ENCODE peak calls at places on chromosomes 5 and 9, in ten cellular contexts. M is vagina, W is endothelial cell of umbilical vein, J is K562, K is stomach, S is HCT116, Q is GM12878, V is transverse colon, D is sigmoid colon, N is upper lobe of left lung. G is an unnamed sample.

GRCh38 chr9:15104826-15105420 is 194.7 kb upstream of the FREM1 start:
- DNase-seq in S (peak; percentile 16), K (no peak), Q (no peak), N (no peak), J (peak; percentile 8), V (no peak), W (peak; percentile 51), D (no peak), M (no peak), G (peak; percentile 8)

GRCh38 chr5:9183306-9183705 is 362.6 kb downstream of the SEMA5A start:
- DNase-seq in W (no peak), S (no peak), Q (no peak), D (no peak), V (no peak), J (no peak), N (no peak), M (no peak), K (no peak), G (no peak)

GRCh38 chr5:111234125-111234524 is 9.9 kb downstream of the CAMK4 start:
- DNase-seq in V (no peak), D (no peak), N (no peak), K (no peak), J (no peak), S (no peak), W (no peak), M (no peak), Q (no peak), G (no peak)

GRCh38 chr9:35726876-35727438 is 5.0 kb downstream of the TLN1 start:
- DNase-seq in Q (no peak), W (peak; percentile 72), J (no peak), D (peak; percentile 91), N (peak; percentile 60), V (peak; percentile 49), S (no peak), K (no peak), M (no peak), G (no peak)

GRCh38 chr5:9069650-9070049 is 476.2 kb downstream of the SEMA5A start:
- DNase-seq in S (no peak), D (no peak), M (peak; percentile 60), N (no peak), K (no peak), W (no peak), V (no peak), J (no peak), Q (no peak), G (no peak)

GRCh38 chr5:124979174-124979573 is 232.7 kb upstream of the ZNF608 start:
- DNase-seq in W (no peak), N (peak; percentile 50), M (no peak), V (no peak), K (no peak), D (no peak), J (no peak), S (no peak), Q (no peak), G (no peak)

GRCh38 chr5:82276800-82277612 is 1.1 kb downstream of the RPS23 start:
- DNase-seq in Q (no peak), D (no peak), J (no peak), M (no peak), K (no peak), N (no peak), S (no peak), V (no peak), W (no peak), G (no peak)

GRCh38 chr9:130634801-130635200 is 29.6 kb upstream of the PRDM12 start:
- DNase-seq in J (no peak), S (no peak), M (no peak), D (no peak), K (no peak), V (no peak), W (no peak), N (no peak), Q (no peak), G (no peak)

GRCh38 chr9:134355158-134355557 is 28.9 kb downstream of the RXRA start:
- DNase-seq in D (no peak), N (no peak), J (no peak), K (no peak), S (no peak), W (no peak), V (no peak), Q (no peak), M (no peak), G (no peak)

GRCh38 chr9:134353539-134353938 is 27.3 kb downstream of the RXRA start:
- DNase-seq in Q (no peak), N (no peak), K (no peak), J (no peak), S (no peak), M (no peak), V (no peak), D (no peak), W (no peak), G (no peak)

GRCh38 chr9:134357631-134358025 is 31.4 kb downstream of the RXRA start:
- DNase-seq in W (no peak), K (no peak), S (no peak), V (no peak), J (no peak), N (no peak), Q (no peak), M (no peak), D (no peak), G (no peak)

GRCh38 chr9:134356496-134357470 is 30.5 kb downstream of the RXRA start:
- DNase-seq in M (no peak), N (peak; percentile 87), S (no peak), Q (no peak), W (no peak), K (peak; percentile 79), V (peak; percentile 55), J (peak; percentile 86), D (no peak), G (no peak)

DNA sequence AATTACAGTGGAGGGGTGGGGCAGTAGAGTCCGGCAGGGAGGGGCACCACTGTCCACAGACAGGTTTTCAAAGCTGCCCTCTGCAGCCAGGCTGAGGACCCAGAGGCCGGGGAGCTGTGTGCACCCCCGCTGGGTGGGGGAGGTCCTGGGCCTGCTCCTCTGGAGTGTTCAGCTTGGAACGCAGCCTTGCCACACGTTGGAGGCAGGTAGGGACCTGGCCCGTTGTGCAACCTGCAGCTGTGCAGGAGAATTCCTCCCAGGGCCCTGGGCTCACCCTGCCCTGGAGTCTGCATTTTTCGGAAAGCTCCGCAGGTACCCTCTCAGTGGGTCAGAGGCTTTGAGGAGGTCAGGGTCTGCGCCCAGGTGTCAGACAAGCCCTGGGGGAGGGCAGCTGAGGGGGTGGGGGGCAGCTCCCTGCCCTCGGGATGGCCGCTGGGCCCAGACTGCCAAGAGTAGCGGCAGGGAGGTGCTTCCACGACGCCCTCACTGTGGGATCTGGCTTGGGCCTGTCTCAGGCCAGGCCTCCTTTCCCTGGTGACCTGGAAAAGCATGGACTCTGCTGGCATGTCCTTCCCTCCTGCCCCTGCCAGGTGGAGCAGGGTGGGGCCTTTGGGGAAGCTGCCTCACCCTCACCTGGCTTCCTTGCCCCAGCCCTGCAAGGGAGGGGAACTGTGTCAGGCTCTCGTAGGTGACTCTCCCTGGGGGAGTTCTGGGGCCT is 29.5 kb downstream of the RXRA start:
- DNase-seq in J (no peak), S (no peak), Q (no peak), M (no peak), W (no peak), V (peak; percentile 79), D (no peak), K (peak; percentile 66), N (peak; percentile 91), G (no peak)
- TF ChIP-seq POLR2AphosphoS5 in J (no peak), S (no peak), Q (no peak), M (no peak), W (no peak), V (no peak), D (no peak), K (peak; percentile 22), N (no peak), G (no peak)

GRCh38 chr9:91199739-91200497 is 161.8 kb downstream of the AUH start:
- DNase-seq in D (no peak), N (peak; percentile 77), M (peak; percentile 82), V (no peak), W (no peak), S (no peak), J (no peak), K (no peak), Q (no peak), G (no peak)

GRCh38 chr9:91195372-91196012 is 166.2 kb downstream of the AUH start:
- DNase-seq in S (no peak), K (no peak), D (no peak), N (no peak), J (no peak), Q (no peak), M (no peak), W (no peak), V (no peak), G (no peak)

GRCh38 chr9:91196103-91196761 is 165.5 kb downstream of the AUH start:
- DNase-seq in M (no peak), S (no peak), V (no peak), N (no peak), D (no peak), W (no peak), K (no peak), J (no peak), Q (no peak), G (no peak)

GRCh38 chr9:91198405-91198804 is 163.3 kb downstream of the AUH start:
- DNase-seq in V (no peak), S (no peak), Q (no peak), W (no peak), J (no peak), K (no peak), N (no peak), D (no peak), M (no peak), G (no peak)

DNA sequence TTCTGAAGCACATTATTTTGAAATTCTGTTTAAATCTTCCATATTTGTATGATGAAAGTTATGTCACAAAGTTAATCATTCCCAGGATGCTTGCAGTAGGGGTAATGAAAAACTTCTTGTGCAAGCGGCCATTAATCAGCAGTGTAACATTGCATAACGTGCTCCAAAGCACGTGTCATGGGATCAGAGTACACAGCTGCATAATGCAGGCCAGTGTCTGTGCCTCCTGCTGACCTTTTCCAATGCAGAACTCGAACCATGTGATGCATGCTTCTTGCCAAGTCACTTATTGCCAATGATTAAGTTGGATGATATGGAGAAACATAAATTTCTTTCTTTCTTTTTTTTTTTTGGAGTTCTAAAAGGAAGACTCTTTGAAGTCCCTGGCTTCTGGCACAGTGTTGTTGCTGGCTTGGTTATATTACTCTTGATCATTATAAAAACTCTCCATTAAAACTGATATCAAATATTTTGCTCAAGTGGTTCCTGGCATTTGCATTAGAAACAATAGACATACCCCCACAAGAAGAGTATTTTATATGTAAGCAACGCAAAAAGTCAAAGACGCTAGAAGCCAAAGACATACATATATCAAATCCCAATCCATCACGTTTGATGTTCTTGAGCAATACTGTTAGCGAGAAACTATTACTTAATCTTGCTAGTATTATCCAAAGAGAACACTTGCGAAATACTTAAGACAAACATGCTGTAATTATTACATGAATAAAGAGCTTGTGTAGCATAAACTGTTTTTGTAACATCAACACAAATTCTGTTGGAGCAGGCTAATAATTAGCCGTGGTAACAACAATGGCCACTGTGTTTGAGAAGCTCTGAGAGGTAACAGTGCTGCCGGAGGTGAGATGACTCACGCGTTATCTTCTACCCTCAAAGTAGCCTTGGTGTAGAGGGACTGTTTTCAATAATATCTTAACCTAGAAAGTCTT is 164.2 kb downstream of the AUH start:
- DNase-seq in V (peak; percentile 85), M (no peak), N (peak; percentile 91), Q (no peak), K (peak; percentile 86), D (peak; percentile 96), S (peak; percentile 85), W (peak; percentile 70), J (peak; percentile 70), G (no peak)
- TF ChIP-seq POLR2A in V (no peak), M (no peak), N (no peak), Q (no peak), K (no peak), D (no peak), S (no peak), W (no peak), J (no peak), G (no peak)

GRCh38 chr5:59317023-59317771 is 576.3 kb downstream of the PDE4D start:
- DNase-seq in W (peak; percentile 24), J (no peak), S (no peak), Q (no peak), D (peak; percentile 78), V (peak; percentile 36), M (no peak), K (no peak), N (no peak), G (no peak)
- TF ChIP-seq POLR2AphosphoS5 in W (no peak), J (no peak), S (no peak), Q (no peak), D (peak; percentile 92), V (peak; percentile 75), M (peak; percentile 67), K (no peak), N (no peak), G (no peak)

GRCh38 chr5:122310886-122311285 is 1.2 kb upstream of the SNCAIP start:
- DNase-seq in Q (no peak), W (peak; percentile 48), S (no peak), N (no peak), D (no peak), J (no peak), M (no peak), V (no peak), K (no peak), G (no peak)
- TF ChIP-seq POLR2A in Q (no peak), W (no peak), S (no peak), N (no peak), D (no peak), J (no peak), M (no peak), V (no peak), K (no peak), G (no peak)